ENCODE peak calls at places on chromosome 20, in ten cellular contexts. S is uterus, U is AG04449, D is nephron progenitor cell, B is GM10248, L is neural progenitor cell, P is heart left ventricle, G is epithelial cell of esophagus, H is fibroblast of lung, N is body of pancreas. Q is an unnamed sample.

GRCh38 chr20:63519765-63520593 is 586 bp upstream of the PPDPF start:
- DNase-seq in S (peak), U (no peak), D (peak), B (peak), L (peak), P (peak), G (peak), H (peak), N (no peak), Q (peak)

GRCh38 chr20:17556842-17557674 is 12.8 kb upstream of the DSTN start:
- DNase-seq in S (peak), U (no peak), D (no peak), B (no peak), L (no peak), P (peak), G (peak), H (peak), N (peak), Q (no peak)

GRCh38 chr20:13021205-13021970 is 12.6 kb downstream of the SPTLC3 start:
- DNase-seq in S (no peak), U (no peak), D (no peak), B (no peak), L (no peak), P (no peak), G (no peak), H (no peak), N (no peak), Q (no peak)

GRCh38 chr20:12331236-12331635 is 413.5 kb downstream of the BTBD3 start:
- DNase-seq in S (no peak), U (no peak), D (no peak), B (no peak), L (no peak), P (no peak), G (no peak), H (no peak), N (peak), Q (no peak)

GRCh38 chr20:49583669-49584417 is 15.9 kb upstream of the PTGIS start:
- DNase-seq in S (peak), U (no peak), D (no peak), B (no peak), L (no peak), P (peak), G (no peak), H (peak), N (peak), Q (no peak)

GRCh38 chr20:53938739-53939138 is 131.7 kb downstream of the BCAS1 start:
- DNase-seq in S (no peak), U (no peak), D (no peak), B (no peak), L (no peak), P (no peak), G (no peak), H (no peak), N (no peak), Q (no peak)

GRCh38 chr20:31666258-31667042 is 28.7 kb downstream of the COX4I2 start:
- DNase-seq in S (no peak), U (no peak), D (no peak), B (no peak), L (peak), P (peak), G (no peak), H (no peak), N (peak), Q (no peak)

GRCh38 chr20:47220161-47220582 is 136.3 kb downstream of the ZMYND8 start:
- DNase-seq in S (no peak), U (no peak), D (peak), B (peak), L (peak), P (no peak), G (peak), H (no peak), N (no peak), Q (peak)

GRCh38 chr20:31260326-31260932 is 3.0 kb downstream of the DEFB115 start:
- DNase-seq in S (no peak), U (no peak), D (no peak), B (no peak), L (no peak), P (no peak), G (peak), H (no peak), N (no peak), Q (no peak)

GRCh38 chr20:45964024-45964423 is 8.0 kb downstream of the ZNF335 start:
- DNase-seq in S (no peak), U (no peak), D (no peak), B (no peak), L (no peak), P (no peak), G (no peak), H (no peak), N (no peak), Q (no peak)

GRCh38 chr20:45962031-45962755 is 9.8 kb downstream of the ZNF335 start:
- DNase-seq in S (no peak), U (no peak), D (no peak), B (no peak), L (no peak), P (no peak), G (no peak), H (no peak), N (no peak), Q (no peak)

GRCh38 chr20:45965169-45966002 is 6.6 kb downstream of the ZNF335 start:
- DNase-seq in S (no peak), U (no peak), D (no peak), B (no peak), L (no peak), P (no peak), G (no peak), H (no peak), N (no peak), Q (no peak)

GRCh38 chr20:45959956-45960630 is 11.9 kb downstream of the ZNF335 start:
- DNase-seq in S (no peak), U (no peak), D (no peak), B (peak), L (no peak), P (no peak), G (no peak), H (no peak), N (no peak), Q (peak)

DNA sequence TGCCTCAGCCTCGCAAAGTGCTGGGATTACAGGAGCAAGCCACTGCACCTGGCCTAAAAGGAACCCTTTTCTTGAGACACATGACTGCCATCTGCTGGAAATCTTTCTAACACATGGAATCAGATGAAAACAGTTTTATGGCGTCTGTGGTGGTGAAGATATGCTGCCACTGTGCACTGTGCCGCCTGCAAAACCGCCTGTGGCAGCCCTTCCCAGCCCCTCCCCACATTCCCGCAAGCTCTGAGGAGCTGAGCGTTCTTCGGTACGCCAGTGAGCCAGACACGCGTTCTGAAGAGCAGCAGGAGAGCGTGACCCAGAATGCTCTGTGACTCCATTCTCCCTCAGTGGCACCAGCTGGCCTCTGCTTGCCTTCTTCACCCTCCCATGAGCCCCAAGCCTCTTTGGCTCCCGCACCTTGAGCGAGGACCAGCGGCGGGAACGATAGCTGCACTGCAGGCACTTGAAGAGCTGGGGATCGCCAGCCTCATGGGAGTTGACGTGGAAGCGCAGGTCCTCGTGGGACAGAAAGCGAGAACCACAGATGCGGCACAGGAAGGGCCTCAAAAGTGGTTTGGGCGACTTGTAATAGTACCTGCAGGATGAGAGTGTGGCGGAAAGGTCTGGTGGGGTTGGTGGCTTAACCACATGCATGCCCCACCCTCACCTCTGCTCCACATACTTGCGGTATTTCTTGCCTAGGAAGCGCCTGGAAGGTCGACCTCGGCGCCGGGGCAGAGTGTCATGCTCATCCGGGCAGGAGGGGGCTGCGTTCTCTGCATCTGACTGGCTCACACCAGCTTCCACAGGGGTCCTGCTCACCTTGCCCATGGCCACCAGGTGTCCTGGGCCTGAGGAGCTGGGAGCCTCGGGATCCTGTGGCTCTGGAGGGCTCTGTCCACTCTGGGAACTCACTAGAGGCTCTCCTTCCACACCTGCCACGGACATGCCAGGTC is 8.7 kb downstream of the ZNF335 start:
- DNase-seq in S (no peak), U (no peak), D (no peak), B (no peak), L (peak), P (no peak), G (peak), H (peak), N (peak), Q (no peak)
- TF ChIP-seq CTCF in S (peak), U (peak), D (peak), B (peak), L (peak), P (peak), G (peak), H (peak), N (peak), Q (peak)

GRCh38 chr20:4092136-4092479 is 76.8 kb upstream of the RNF24 start:
- DNase-seq in S (no peak), U (no peak), D (no peak), B (no peak), L (no peak), P (no peak), G (no peak), H (no peak), N (no peak), Q (no peak)
- TF ChIP-seq CTCF in S (no peak), U (no peak), D (no peak), B (no peak), L (no peak), P (no peak), G (no peak), H (no peak), N (no peak), Q (no peak)

GRCh38 chr20:37758332-37758731 is 64.5 kb downstream of the CTNNBL1 start:
- DNase-seq in S (no peak), U (no peak), D (peak), B (no peak), L (peak), P (no peak), G (no peak), H (no peak), N (no peak), Q (no peak)
- TF ChIP-seq CTCF in S (no peak), U (peak), D (peak), B (no peak), L (peak), P (no peak), G (peak), H (peak), N (no peak), Q (no peak)

GRCh38 chr20:24164360-24164759 is 175.8 kb upstream of the GGTLC1 start:
- DNase-seq in S (no peak), U (no peak), D (peak), B (no peak), L (peak), P (no peak), G (peak), H (no peak), N (no peak), Q (no peak)
- TF ChIP-seq CTCF in S (no peak), U (peak), D (peak), B (peak), L (peak), P (peak), G (peak), H (no peak), N (no peak), Q (peak)

GRCh38 chr20:6157345-6157744 is 34.5 kb upstream of the FERMT1 start:
- DNase-seq in S (no peak), U (no peak), D (no peak), B (no peak), L (no peak), P (no peak), G (peak), H (no peak), N (no peak), Q (no peak)
- TF ChIP-seq CTCF in S (no peak), U (no peak), D (no peak), B (no peak), L (peak), P (no peak), G (peak), H (peak), N (no peak), Q (no peak)

GRCh38 chr20:51457281-51457932 is 85.1 kb downstream of the NFATC2 start:
- DNase-seq in S (peak), U (no peak), D (no peak), B (no peak), L (peak), P (peak), G (peak), H (peak), N (peak), Q (no peak)

GRCh38 chr20:51454250-51454865 is 88.2 kb downstream of the NFATC2 start:
- DNase-seq in S (no peak), U (no peak), D (no peak), B (no peak), L (no peak), P (no peak), G (no peak), H (no peak), N (no peak), Q (no peak)

GRCh38 chr20:51460163-51460562 is 82.4 kb downstream of the NFATC2 start:
- DNase-seq in S (no peak), U (no peak), D (no peak), B (no peak), L (no peak), P (no peak), G (no peak), H (no peak), N (no peak), Q (no peak)

GRCh38 chr20:51458751-51459439 is 83.6 kb downstream of the NFATC2 start:
- DNase-seq in S (no peak), U (no peak), D (no peak), B (no peak), L (no peak), P (no peak), G (no peak), H (no peak), N (no peak), Q (no peak)

GRCh38 chr20:51456511-51457280 is 85.8 kb downstream of the NFATC2 start:
- DNase-seq in S (peak), U (peak), D (peak), B (no peak), L (peak), P (peak), G (peak), H (peak), N (peak), Q (no peak)
- TF ChIP-seq CTCF in S (no peak), U (no peak), D (no peak), B (no peak), L (no peak), P (no peak), G (no peak), H (no peak), N (no peak), Q (no peak)

GRCh38 chr20:25085756-25086495 is 4.0 kb upstream of the VSX1 start:
- DNase-seq in S (no peak), U (no peak), D (no peak), B (no peak), L (no peak), P (no peak), G (no peak), H (no peak), N (no peak), Q (no peak)

GRCh38 chr20:25082498-25082873 is 545 bp upstream of the VSX1 start:
- DNase-seq in S (no peak), U (no peak), D (no peak), B (no peak), L (peak), P (no peak), G (no peak), H (no peak), N (no peak), Q (no peak)

GRCh38 chr20:25084616-25085187 is 2.8 kb upstream of the VSX1 start:
- DNase-seq in S (no peak), U (no peak), D (no peak), B (no peak), L (peak), P (no peak), G (no peak), H (no peak), N (no peak), Q (no peak)

GRCh38 chr20:25083141-25083772 is 1.3 kb upstream of the VSX1 start:
- DNase-seq in S (no peak), U (no peak), D (no peak), B (no peak), L (peak), P (no peak), G (no peak), H (no peak), N (no peak), Q (no peak)

GRCh38 chr20:25083773-25084615 is 2.1 kb upstream of the VSX1 start:
- DNase-seq in S (no peak), U (no peak), D (peak), B (no peak), L (peak), P (no peak), G (no peak), H (no peak), N (no peak), Q (peak)
- TF ChIP-seq CTCF in S (no peak), U (peak), D (peak), B (no peak), L (peak), P (no peak), G (no peak), H (peak), N (no peak), Q (no peak)